ENCODE peak calls at places on chromosome 11, in ten cellular contexts. Z, F, B, L, O, T, Q, K, N and A are unnamed samples.

GRCh38 chr11:127202105-127202504 is 201.5 kb upstream of the KIRREL3 start:
- DNase-seq in Q (no peak), N (no peak), F (no peak), L (no peak), T (no peak), K (no peak), O (no peak), Z (no peak), B (no peak), A (no peak)

GRCh38 chr11:71505781-71506180 is 21.3 kb upstream of the KRTAP5-7 start:
- DNase-seq in F (no peak), Z (no peak), O (no peak), N (no peak), Q (no peak), K (peak), B (no peak), L (no peak), T (no peak), A (no peak)

GRCh38 chr11:118104491-118104890 is 17.7 kb upstream of the SMIM35 start:
- DNase-seq in L (no peak), N (no peak), Z (no peak), F (no peak), O (no peak), T (no peak), K (no peak), Q (no peak), B (no peak), A (no peak)

GRCh38 chr11:9738126-9738525 is 74.2 kb downstream of the SWAP70 start:
- DNase-seq in L (peak), B (no peak), Q (no peak), T (no peak), N (no peak), Z (no peak), F (no peak), O (no peak), K (no peak), A (no peak)

GRCh38 chr11:6882747-6883146 is 6.3 kb downstream of the OR10A4 start:
- DNase-seq in K (no peak), T (no peak), N (no peak), O (no peak), L (no peak), F (no peak), B (no peak), Q (no peak), Z (no peak), A (no peak)

GRCh38 chr11:102244681-102245409 is 72.4 kb upstream of the BIRC3 start:
- DNase-seq in F (no peak), N (peak), K (no peak), Q (no peak), Z (no peak), L (no peak), B (no peak), O (no peak), T (no peak), A (no peak)

GRCh38 chr11:128453444-128454336 is 133.7 kb downstream of the ETS1 start:
- DNase-seq in L (peak), T (no peak), O (no peak), Q (no peak), N (peak), Z (no peak), K (no peak), B (no peak), F (no peak), A (no peak)

GRCh38 chr11:71977743-71978418 is 20.8 kb upstream of the IL18BP start:
- DNase-seq in F (peak), Q (peak), L (peak), T (peak), B (no peak), K (no peak), N (peak), O (peak), Z (peak), A (peak)

GRCh38 chr11:9015677-9016076 is 11.9 kb upstream of the NRIP3 start:
- DNase-seq in L (peak), B (peak), N (peak), F (peak), Q (peak), K (no peak), Z (peak), O (peak), T (peak), A (peak)

GRCh38 chr11:128852327-128853023 is 14.6 kb downstream of the KCNJ1 start:
- DNase-seq in B (no peak), Q (no peak), L (no peak), K (no peak), Z (no peak), N (no peak), O (no peak), T (no peak), F (no peak), A (no peak)